ENCODE peak calls at places on chromosomes 7 and 10, in six cellular contexts. One of them, this sample, is unnamed.
A peak's percentile ranks its signal among the peaks of the same experiment; 100 is the strongest.

GRCh38 chr7:150631084-150631824 is 931 bp downstream of the GIMAP6 start:
- DNase-seq in mesendoderm: no peak
- DNase-seq in CD4-positive, CD25-positive, alpha-beta regulatory T cell: peak; percentile 39
- DNase-seq in body of pancreas: peak; percentile 20
- DNase-seq in naive thymus-derived CD4-positive, alpha-beta T cell: peak; percentile 72
- DNase-seq in lower lobe of right lung: peak; percentile 62
- DNase-seq in this sample: no peak

GRCh38 chr7:123351027-123351426 is 151.3 kb upstream of the SLC13A1 start:
- DNase-seq in naive thymus-derived CD4-positive, alpha-beta T cell: no peak
- DNase-seq in lower lobe of right lung: no peak
- DNase-seq in CD4-positive, CD25-positive, alpha-beta regulatory T cell: no peak
- DNase-seq in mesendoderm: no peak
- DNase-seq in body of pancreas: no peak
- DNase-seq in this sample: no peak

GRCh38 chr7:142749218-142749993 is at the start of gene PRSS1:
- DNase-seq in lower lobe of right lung: no peak
- DNase-seq in CD4-positive, CD25-positive, alpha-beta regulatory T cell: no peak
- DNase-seq in mesendoderm: peak; percentile 81
- DNase-seq in body of pancreas: peak; percentile 96
- DNase-seq in naive thymus-derived CD4-positive, alpha-beta T cell: no peak
- DNase-seq in this sample: no peak

GRCh38 chr7:26686448-26686981 is 177.9 kb downstream of the SKAP2 start:
- DNase-seq in CD4-positive, CD25-positive, alpha-beta regulatory T cell: peak; percentile 42
- DNase-seq in naive thymus-derived CD4-positive, alpha-beta T cell: peak; percentile 30
- DNase-seq in lower lobe of right lung: peak; percentile 49
- DNase-seq in body of pancreas: peak; percentile 21
- DNase-seq in mesendoderm: peak; percentile 88
- DNase-seq in this sample: no peak

GRCh38 chr7:92584953-92585352 is 5.2 kb downstream of the FAM133B start:
- DNase-seq in naive thymus-derived CD4-positive, alpha-beta T cell: peak; percentile 33
- DNase-seq in lower lobe of right lung: no peak
- DNase-seq in mesendoderm: peak; percentile 44
- DNase-seq in CD4-positive, CD25-positive, alpha-beta regulatory T cell: peak; percentile 22
- DNase-seq in body of pancreas: no peak
- DNase-seq in this sample: no peak

GRCh38 chr7:154574235-154574634 is 428.7 kb downstream of the PAXIP1 start:
- DNase-seq in body of pancreas: no peak
- DNase-seq in mesendoderm: no peak
- DNase-seq in lower lobe of right lung: no peak
- DNase-seq in CD4-positive, CD25-positive, alpha-beta regulatory T cell: no peak
- DNase-seq in naive thymus-derived CD4-positive, alpha-beta T cell: no peak
- DNase-seq in this sample: no peak

GRCh38 chr10:26860026-26860541 is 674 bp downstream of the ABI1 start:
- DNase-seq in body of pancreas: peak; percentile 68
- DNase-seq in naive thymus-derived CD4-positive, alpha-beta T cell: peak; percentile 45
- DNase-seq in mesendoderm: peak; percentile 65
- DNase-seq in CD4-positive, CD25-positive, alpha-beta regulatory T cell: peak; percentile 58
- DNase-seq in lower lobe of right lung: peak; percentile 76
- DNase-seq in this sample: peak; percentile 60

GRCh38 chr7:139771001-139771956 is 6.5 kb downstream of the HIPK2 start:
- DNase-seq in body of pancreas: peak; percentile 36
- DNase-seq in lower lobe of right lung: no peak
- DNase-seq in naive thymus-derived CD4-positive, alpha-beta T cell: no peak
- DNase-seq in mesendoderm: no peak
- DNase-seq in CD4-positive, CD25-positive, alpha-beta regulatory T cell: no peak
- DNase-seq in this sample: no peak

GRCh38 chr7:94067506-94067905 is 63.4 kb upstream of the BET1 start:
- DNase-seq in body of pancreas: no peak
- DNase-seq in lower lobe of right lung: no peak
- DNase-seq in CD4-positive, CD25-positive, alpha-beta regulatory T cell: no peak
- DNase-seq in naive thymus-derived CD4-positive, alpha-beta T cell: no peak
- DNase-seq in mesendoderm: no peak
- DNase-seq in this sample: no peak

GRCh38 chr7:11743016-11743415 is 89.0 kb downstream of the THSD7A start:
- DNase-seq in body of pancreas: no peak
- DNase-seq in lower lobe of right lung: no peak
- DNase-seq in CD4-positive, CD25-positive, alpha-beta regulatory T cell: no peak
- DNase-seq in mesendoderm: no peak
- DNase-seq in naive thymus-derived CD4-positive, alpha-beta T cell: no peak
- DNase-seq in this sample: no peak

GRCh38 chr7:140003913-140004382 is 58.8 kb downstream of the PARP12 start:
- DNase-seq in naive thymus-derived CD4-positive, alpha-beta T cell: peak; percentile 36
- DNase-seq in CD4-positive, CD25-positive, alpha-beta regulatory T cell: peak; percentile 27
- DNase-seq in lower lobe of right lung: no peak
- DNase-seq in mesendoderm: peak; percentile 79
- DNase-seq in body of pancreas: peak; percentile 34
- DNase-seq in this sample: no peak

GRCh38 chr7:152006336-152006735 is 19.1 kb upstream of the GALNT11 start:
- DNase-seq in lower lobe of right lung: no peak
- DNase-seq in body of pancreas: no peak
- DNase-seq in mesendoderm: peak; percentile 70
- DNase-seq in naive thymus-derived CD4-positive, alpha-beta T cell: no peak
- DNase-seq in CD4-positive, CD25-positive, alpha-beta regulatory T cell: no peak
- DNase-seq in this sample: no peak

GRCh38 chr7:93914581-93915066 is 6.9 kb upstream of the GNG11 start:
- DNase-seq in naive thymus-derived CD4-positive, alpha-beta T cell: no peak
- DNase-seq in CD4-positive, CD25-positive, alpha-beta regulatory T cell: no peak
- DNase-seq in body of pancreas: no peak
- DNase-seq in mesendoderm: peak; percentile 42
- DNase-seq in lower lobe of right lung: no peak
- DNase-seq in this sample: no peak

GRCh38 chr10:24756283-24756682 is 32.6 kb upstream of the ARHGAP21 start:
- DNase-seq in CD4-positive, CD25-positive, alpha-beta regulatory T cell: no peak
- DNase-seq in lower lobe of right lung: no peak
- DNase-seq in mesendoderm: no peak
- DNase-seq in body of pancreas: no peak
- DNase-seq in naive thymus-derived CD4-positive, alpha-beta T cell: no peak
- DNase-seq in this sample: no peak

GRCh38 chr7:9955138-9955537 is 1018.5 kb upstream of the PHF14 start:
- DNase-seq in CD4-positive, CD25-positive, alpha-beta regulatory T cell: no peak
- DNase-seq in naive thymus-derived CD4-positive, alpha-beta T cell: no peak
- DNase-seq in body of pancreas: no peak
- DNase-seq in lower lobe of right lung: no peak
- DNase-seq in mesendoderm: no peak
- DNase-seq in this sample: no peak

GRCh38 chr7:96778263-96778662 is 68.6 kb upstream of the SEM1 start:
- DNase-seq in mesendoderm: peak; percentile 65
- DNase-seq in CD4-positive, CD25-positive, alpha-beta regulatory T cell: no peak
- DNase-seq in naive thymus-derived CD4-positive, alpha-beta T cell: no peak
- DNase-seq in body of pancreas: no peak
- DNase-seq in lower lobe of right lung: no peak
- DNase-seq in this sample: no peak

GRCh38 chr10:86139066-86139657 is 227.4 kb downstream of the GRID1 start:
- DNase-seq in lower lobe of right lung: no peak
- DNase-seq in naive thymus-derived CD4-positive, alpha-beta T cell: no peak
- DNase-seq in body of pancreas: peak; percentile 31
- DNase-seq in CD4-positive, CD25-positive, alpha-beta regulatory T cell: no peak
- DNase-seq in mesendoderm: peak; percentile 68
- DNase-seq in this sample: no peak

GRCh38 chr7:22443370-22444180 is 56.4 kb downstream of the STEAP1B start:
- DNase-seq in lower lobe of right lung: no peak
- DNase-seq in mesendoderm: no peak
- DNase-seq in body of pancreas: no peak
- DNase-seq in naive thymus-derived CD4-positive, alpha-beta T cell: no peak
- DNase-seq in CD4-positive, CD25-positive, alpha-beta regulatory T cell: no peak
- DNase-seq in this sample: no peak

GRCh38 chr7:151009340-151010001 is 14.8 kb downstream of the ATG9B start:
- DNase-seq in naive thymus-derived CD4-positive, alpha-beta T cell: no peak
- DNase-seq in body of pancreas: no peak
- DNase-seq in mesendoderm: no peak
- DNase-seq in CD4-positive, CD25-positive, alpha-beta regulatory T cell: no peak
- DNase-seq in lower lobe of right lung: no peak
- DNase-seq in this sample: no peak

GRCh38 chr7:34723866-34724490 is 66.0 kb downstream of the NPSR1 start:
- DNase-seq in mesendoderm: no peak
- DNase-seq in body of pancreas: no peak
- DNase-seq in CD4-positive, CD25-positive, alpha-beta regulatory T cell: no peak
- DNase-seq in lower lobe of right lung: no peak
- DNase-seq in naive thymus-derived CD4-positive, alpha-beta T cell: no peak
- DNase-seq in this sample: no peak

GRCh38 chr10:118763202-118763988 is 8.6 kb upstream of the CACUL1 start:
- DNase-seq in lower lobe of right lung: no peak
- DNase-seq in CD4-positive, CD25-positive, alpha-beta regulatory T cell: no peak
- DNase-seq in body of pancreas: no peak
- DNase-seq in naive thymus-derived CD4-positive, alpha-beta T cell: no peak
- DNase-seq in mesendoderm: no peak
- DNase-seq in this sample: no peak

GRCh38 chr10:16905304-16905703 is 88.1 kb upstream of the RSU1 start:
- DNase-seq in CD4-positive, CD25-positive, alpha-beta regulatory T cell: no peak
- DNase-seq in mesendoderm: no peak
- DNase-seq in naive thymus-derived CD4-positive, alpha-beta T cell: no peak
- DNase-seq in lower lobe of right lung: no peak
- DNase-seq in body of pancreas: no peak
- DNase-seq in this sample: no peak

GRCh38 chr7:139731802-139732470 is 45.9 kb downstream of the HIPK2 start:
- DNase-seq in CD4-positive, CD25-positive, alpha-beta regulatory T cell: no peak
- DNase-seq in mesendoderm: peak; percentile 38
- DNase-seq in lower lobe of right lung: peak; percentile 90
- DNase-seq in body of pancreas: peak; percentile 93
- DNase-seq in naive thymus-derived CD4-positive, alpha-beta T cell: no peak
- DNase-seq in this sample: no peak

GRCh38 chr7:83934118-83934734 is 260.4 kb downstream of the SEMA3A start:
- DNase-seq in lower lobe of right lung: no peak
- DNase-seq in naive thymus-derived CD4-positive, alpha-beta T cell: no peak
- DNase-seq in mesendoderm: no peak
- DNase-seq in body of pancreas: no peak
- DNase-seq in CD4-positive, CD25-positive, alpha-beta regulatory T cell: no peak
- DNase-seq in this sample: no peak

GRCh38 chr10:52314007-52314821 is at the start of gene DKK1:
- DNase-seq in naive thymus-derived CD4-positive, alpha-beta T cell: no peak
- DNase-seq in CD4-positive, CD25-positive, alpha-beta regulatory T cell: no peak
- DNase-seq in lower lobe of right lung: peak; percentile 62
- DNase-seq in mesendoderm: peak; percentile 91
- DNase-seq in body of pancreas: peak; percentile 60
- DNase-seq in this sample: no peak

DNA sequence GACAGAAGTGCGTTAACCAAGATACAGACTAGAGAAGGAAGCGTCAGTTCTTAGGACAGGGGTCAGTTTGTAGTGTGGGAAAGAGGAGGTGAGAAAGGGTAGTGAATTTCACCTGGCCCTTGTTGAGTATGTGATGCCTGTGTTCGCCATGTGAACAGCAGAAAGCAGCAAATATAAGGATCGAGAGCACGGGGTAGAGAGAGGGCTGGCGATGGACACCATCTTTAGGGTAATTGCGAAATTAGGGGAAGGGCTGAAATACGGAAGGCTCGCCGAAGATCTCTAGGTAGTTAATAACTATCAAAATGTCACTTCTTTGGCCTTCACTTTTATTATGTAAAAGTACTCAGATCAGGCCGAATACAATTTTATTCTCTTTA is 6.2 kb upstream of the MEST start:
- DNase-seq in body of pancreas: no peak
- DNase-seq in CD4-positive, CD25-positive, alpha-beta regulatory T cell: no peak
- DNase-seq in naive thymus-derived CD4-positive, alpha-beta T cell: no peak
- DNase-seq in lower lobe of right lung: no peak
- DNase-seq in mesendoderm: no peak
- DNase-seq in this sample: no peak
- H3K27ac ChIP-seq in body of pancreas: peak overlapping the region; percentile 87
- H3K27ac ChIP-seq in CD4-positive, CD25-positive, alpha-beta regulatory T cell: no peak overlapping the region
- H3K27ac ChIP-seq in naive thymus-derived CD4-positive, alpha-beta T cell: no peak overlapping the region
- H3K27ac ChIP-seq in lower lobe of right lung: no peak overlapping the region
- H3K27ac ChIP-seq in mesendoderm: no peak overlapping the region
- H3K27ac ChIP-seq in this sample: no peak overlapping the region

GRCh38 chr10:126061526-126061925 is 165.2 kb downstream of the FANK1 start:
- DNase-seq in naive thymus-derived CD4-positive, alpha-beta T cell: no peak
- DNase-seq in lower lobe of right lung: no peak
- DNase-seq in mesendoderm: no peak
- DNase-seq in body of pancreas: no peak
- DNase-seq in CD4-positive, CD25-positive, alpha-beta regulatory T cell: no peak
- DNase-seq in this sample: no peak
- H3K4me1 ChIP-seq in naive thymus-derived CD4-positive, alpha-beta T cell: no peaks in the 10 kb centered on the region
- H3K4me1 ChIP-seq in lower lobe of right lung: peaks cover 15% of the 10 kb centered on the region
- H3K4me1 ChIP-seq in mesendoderm: no peaks in the 10 kb centered on the region
- H3K4me1 ChIP-seq in body of pancreas: peaks cover 12% of the 10 kb centered on the region
- H3K4me1 ChIP-seq in CD4-positive, CD25-positive, alpha-beta regulatory T cell: no peaks in the 10 kb centered on the region
- H3K4me1 ChIP-seq in this sample: no peaks in the 10 kb centered on the region

GRCh38 chr10:5434017-5434753 is 21.8 kb downstream of the NET1 start:
- DNase-seq in naive thymus-derived CD4-positive, alpha-beta T cell: peak; percentile 38
- DNase-seq in CD4-positive, CD25-positive, alpha-beta regulatory T cell: peak; percentile 30
- DNase-seq in mesendoderm: peak; percentile 64
- DNase-seq in body of pancreas: no peak
- DNase-seq in lower lobe of right lung: no peak
- DNase-seq in this sample: no peak
- H3K27ac ChIP-seq in naive thymus-derived CD4-positive, alpha-beta T cell: no peak overlapping the region
- H3K27ac ChIP-seq in CD4-positive, CD25-positive, alpha-beta regulatory T cell: no peak overlapping the region
- H3K27ac ChIP-seq in mesendoderm: no peak overlapping the region
- H3K27ac ChIP-seq in body of pancreas: no peak overlapping the region
- H3K27ac ChIP-seq in lower lobe of right lung: no peak overlapping the region
- H3K27ac ChIP-seq in this sample: no peak overlapping the region

GRCh38 chr7:116877443-116878217 is 15.2 kb downstream of the CAPZA2 start:
- DNase-seq in body of pancreas: no peak
- DNase-seq in mesendoderm: no peak
- DNase-seq in lower lobe of right lung: no peak
- DNase-seq in CD4-positive, CD25-positive, alpha-beta regulatory T cell: no peak
- DNase-seq in naive thymus-derived CD4-positive, alpha-beta T cell: no peak
- DNase-seq in this sample: no peak

GRCh38 chr7:116871061-116871700 is 8.8 kb downstream of the CAPZA2 start:
- DNase-seq in body of pancreas: no peak
- DNase-seq in lower lobe of right lung: no peak
- DNase-seq in naive thymus-derived CD4-positive, alpha-beta T cell: no peak
- DNase-seq in CD4-positive, CD25-positive, alpha-beta regulatory T cell: no peak
- DNase-seq in mesendoderm: peak; percentile 11
- DNase-seq in this sample: no peak

GRCh38 chr7:116873619-116874018 is 11.2 kb downstream of the CAPZA2 start:
- DNase-seq in body of pancreas: no peak
- DNase-seq in naive thymus-derived CD4-positive, alpha-beta T cell: no peak
- DNase-seq in mesendoderm: no peak
- DNase-seq in CD4-positive, CD25-positive, alpha-beta regulatory T cell: no peak
- DNase-seq in lower lobe of right lung: no peak
- DNase-seq in this sample: no peak

GRCh38 chr7:116872026-116872425 is 9.6 kb downstream of the CAPZA2 start:
- DNase-seq in mesendoderm: no peak
- DNase-seq in body of pancreas: no peak
- DNase-seq in CD4-positive, CD25-positive, alpha-beta regulatory T cell: no peak
- DNase-seq in naive thymus-derived CD4-positive, alpha-beta T cell: no peak
- DNase-seq in lower lobe of right lung: no peak
- DNase-seq in this sample: no peak

GRCh38 chr7:116876664-116877442 is 14.5 kb downstream of the CAPZA2 start:
- DNase-seq in CD4-positive, CD25-positive, alpha-beta regulatory T cell: no peak
- DNase-seq in body of pancreas: peak; percentile 46
- DNase-seq in naive thymus-derived CD4-positive, alpha-beta T cell: no peak
- DNase-seq in mesendoderm: peak; percentile 91
- DNase-seq in lower lobe of right lung: no peak
- DNase-seq in this sample: no peak
- H3K4me1 ChIP-seq in CD4-positive, CD25-positive, alpha-beta regulatory T cell: peaks cover 27% of the 10 kb centered on the region
- H3K4me1 ChIP-seq in body of pancreas: peaks cover 35% of the 10 kb centered on the region
- H3K4me1 ChIP-seq in naive thymus-derived CD4-positive, alpha-beta T cell: peaks cover 11% of the 10 kb centered on the region
- H3K4me1 ChIP-seq in mesendoderm: peaks cover 3% of the 10 kb centered on the region
- H3K4me1 ChIP-seq in lower lobe of right lung: peaks cover 77% of the 10 kb centered on the region
- H3K4me1 ChIP-seq in this sample: peaks cover 12% of the 10 kb centered on the region

DNA sequence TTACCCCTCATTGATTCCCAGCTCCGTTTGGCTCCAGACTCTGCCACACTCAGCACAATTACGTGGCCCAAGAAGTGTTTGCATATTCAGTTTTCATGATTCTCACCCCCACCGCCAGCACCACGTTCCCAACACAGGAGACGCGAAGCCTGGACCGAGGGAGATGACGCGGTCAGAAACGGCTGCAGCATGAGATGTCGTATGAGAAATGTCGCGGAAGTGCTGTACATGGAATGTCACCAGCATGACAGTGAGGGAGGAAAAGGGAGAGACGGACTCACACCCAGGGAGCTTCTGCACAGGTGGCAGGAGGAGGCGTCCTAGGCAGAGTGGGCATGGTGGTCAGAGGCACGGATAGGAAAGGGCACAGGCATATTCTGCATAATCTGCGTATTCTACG is 188.3 kb downstream of the WDR37 start:
- DNase-seq in CD4-positive, CD25-positive, alpha-beta regulatory T cell: no peak
- DNase-seq in lower lobe of right lung: no peak
- DNase-seq in body of pancreas: no peak
- DNase-seq in mesendoderm: no peak
- DNase-seq in naive thymus-derived CD4-positive, alpha-beta T cell: no peak
- DNase-seq in this sample: no peak
- H3K27ac ChIP-seq in CD4-positive, CD25-positive, alpha-beta regulatory T cell: no peak overlapping the region
- H3K27ac ChIP-seq in lower lobe of right lung: no peak overlapping the region
- H3K27ac ChIP-seq in body of pancreas: no peak overlapping the region
- H3K27ac ChIP-seq in mesendoderm: no peak overlapping the region
- H3K27ac ChIP-seq in naive thymus-derived CD4-positive, alpha-beta T cell: no peak overlapping the region
- H3K27ac ChIP-seq in this sample: no peak overlapping the region

This sample was measured in effector memory CD4-positive, alpha-beta T cell.